ENCODE peak calls at places on chromosomes 13 and 19, in eight cellular contexts. L, Z, A, R, X, T, J and C are unnamed samples.

GRCh38 chr13:84118845-84119409 is 236.7 kb upstream of the SLITRK1 start:
- DNase-seq in R (no peak), X (no peak), L (no peak), J (no peak), A (no peak), T (no peak), Z (no peak), C (peak)

GRCh38 chr13:85194482-85194881 is 604.7 kb downstream of the SLITRK6 start:
- DNase-seq in J (no peak), X (no peak), R (no peak), Z (no peak), A (no peak), L (no peak), T (no peak), C (no peak)

GRCh38 chr13:111402441-111402840 is 82.0 kb downstream of the TEX29 start:
- DNase-seq in T (no peak), R (peak), J (no peak), A (no peak), L (no peak), X (no peak), Z (no peak), C (no peak)

GRCh38 chr13:97189943-97190342 is 32.2 kb upstream of the MBNL2 start:
- DNase-seq in X (no peak), R (no peak), L (no peak), A (no peak), J (no peak), T (no peak), Z (no peak), C (no peak)

GRCh38 chr13:96141032-96141431 is 51.1 kb downstream of the HS6ST3 start:
- DNase-seq in R (no peak), A (peak), Z (peak), J (no peak), L (peak), X (no peak), T (peak), C (peak)

GRCh38 chr13:99386911-99387788 is 80.0 kb upstream of the GPR183 start:
- DNase-seq in Z (no peak), J (peak), L (peak), A (peak), T (peak), X (no peak), R (no peak), C (no peak)

GRCh38 chr19:42466521-42467436 is 24.0 kb upstream of the CXCL17 start:
- DNase-seq in R (no peak), T (no peak), L (no peak), Z (no peak), J (no peak), A (no peak), X (no peak), C (peak)

GRCh38 chr19:11942008-11942842 is 17.3 kb downstream of the ZNF700 start:
- DNase-seq in J (no peak), T (no peak), X (no peak), Z (no peak), R (no peak), L (no peak), A (no peak), C (no peak)

GRCh38 chr13:51729853-51730553 is 74.0 kb downstream of the DHRS12 start:
- DNase-seq in J (no peak), T (peak), Z (peak), X (no peak), L (peak), A (peak), R (no peak), C (peak)

GRCh38 chr19:31350693-31351211 is 1.5 kb upstream of the TSHZ3 start:
- DNase-seq in X (peak), Z (peak), J (no peak), A (peak), R (peak), T (no peak), L (peak), C (peak)

GRCh38 chr19:13938361-13939027 is at the start of gene PODNL1:
- DNase-seq in X (peak), A (peak), L (no peak), R (no peak), Z (peak), T (peak), J (no peak), C (peak)

GRCh38 chr13:29752175-29752574 is 98.2 kb downstream of the UBL3 start:
- DNase-seq in Z (no peak), R (no peak), A (no peak), X (no peak), T (no peak), J (no peak), L (no peak), C (no peak)

GRCh38 chr13:68076046-68076445 is 845.9 kb upstream of the PCDH9 start:
- DNase-seq in L (no peak), Z (no peak), A (no peak), R (no peak), J (no peak), T (no peak), X (peak), C (no peak)

GRCh38 chr19:4090351-4091220 is 23.9 kb upstream of the ZBTB7A start:
- DNase-seq in Z (no peak), L (no peak), A (no peak), T (no peak), X (no peak), R (no peak), J (no peak), C (no peak)

GRCh38 chr19:4088975-4089374 is 22.3 kb upstream of the ZBTB7A start:
- DNase-seq in Z (no peak), X (no peak), T (no peak), R (no peak), A (no peak), L (no peak), J (no peak), C (no peak)

GRCh38 chr19:4088065-4088679 is 21.5 kb upstream of the ZBTB7A start:
- DNase-seq in T (no peak), A (no peak), R (no peak), J (no peak), Z (no peak), L (no peak), X (no peak), C (no peak)

GRCh38 chr19:4089400-4089908 is 22.8 kb upstream of the ZBTB7A start:
- DNase-seq in R (no peak), L (no peak), X (no peak), A (no peak), J (no peak), T (no peak), Z (no peak), C (no peak)

GRCh38 chr19:4089946-4090345 is 23.2 kb upstream of the ZBTB7A start:
- DNase-seq in J (no peak), X (no peak), A (no peak), L (no peak), Z (no peak), R (no peak), T (no peak), C (no peak)
- TF ChIP-seq CTCF in J (no peak), X (no peak), A (no peak), L (no peak), Z (no peak), R (no peak), T (no peak), C (no peak)

DNA sequence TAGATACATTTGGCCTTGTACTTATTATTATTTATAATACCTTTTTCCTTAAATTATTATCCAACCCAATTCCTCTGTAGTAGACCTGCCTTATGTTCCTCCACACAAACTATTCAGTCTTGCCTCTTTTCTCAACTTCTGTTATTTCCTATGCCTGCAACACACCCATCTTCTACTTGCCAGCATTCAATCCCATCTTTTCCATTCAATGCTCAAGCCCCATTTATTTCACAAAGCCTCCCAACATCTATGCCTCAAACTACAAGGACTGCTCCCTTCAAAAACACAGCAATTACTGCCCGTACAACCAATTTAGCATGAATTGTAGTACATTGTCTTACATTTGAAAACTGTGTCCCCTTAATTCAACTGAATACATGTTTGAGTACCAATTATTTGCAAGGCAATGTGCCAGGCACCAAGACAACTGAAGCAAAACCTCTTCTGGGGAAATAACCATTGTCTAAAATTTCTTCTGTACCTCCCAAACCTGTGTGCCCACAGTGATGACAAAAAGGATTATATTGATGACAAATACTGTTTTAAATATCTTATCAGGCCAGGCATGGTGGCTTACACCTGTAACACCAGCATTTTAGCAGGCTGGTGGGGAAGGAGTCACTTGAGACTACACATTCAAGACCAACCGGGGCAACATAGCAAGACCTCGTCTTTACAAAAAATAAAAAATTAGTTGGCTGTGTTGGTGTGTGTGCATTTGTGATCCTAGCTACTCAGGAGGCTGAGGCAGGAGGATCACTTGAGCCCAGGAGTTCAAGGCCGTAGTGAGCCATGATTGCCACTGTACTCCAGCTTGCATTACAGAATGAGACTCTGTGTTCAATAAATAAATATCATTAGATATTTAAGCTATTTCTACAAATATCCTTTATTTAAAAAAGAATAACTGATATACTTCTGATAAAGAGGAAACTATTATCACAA is 35.1 kb downstream of the ELF1 start:
- DNase-seq in R (no peak), X (no peak), L (no peak), A (no peak), J (no peak), T (peak), Z (no peak), C (no peak)
- H3K4me3 ChIP-seq in R (no peak), X (no peak), L (no peak), A (no peak), J (no peak), T (no peak), Z (no peak), C (no peak)

DNA sequence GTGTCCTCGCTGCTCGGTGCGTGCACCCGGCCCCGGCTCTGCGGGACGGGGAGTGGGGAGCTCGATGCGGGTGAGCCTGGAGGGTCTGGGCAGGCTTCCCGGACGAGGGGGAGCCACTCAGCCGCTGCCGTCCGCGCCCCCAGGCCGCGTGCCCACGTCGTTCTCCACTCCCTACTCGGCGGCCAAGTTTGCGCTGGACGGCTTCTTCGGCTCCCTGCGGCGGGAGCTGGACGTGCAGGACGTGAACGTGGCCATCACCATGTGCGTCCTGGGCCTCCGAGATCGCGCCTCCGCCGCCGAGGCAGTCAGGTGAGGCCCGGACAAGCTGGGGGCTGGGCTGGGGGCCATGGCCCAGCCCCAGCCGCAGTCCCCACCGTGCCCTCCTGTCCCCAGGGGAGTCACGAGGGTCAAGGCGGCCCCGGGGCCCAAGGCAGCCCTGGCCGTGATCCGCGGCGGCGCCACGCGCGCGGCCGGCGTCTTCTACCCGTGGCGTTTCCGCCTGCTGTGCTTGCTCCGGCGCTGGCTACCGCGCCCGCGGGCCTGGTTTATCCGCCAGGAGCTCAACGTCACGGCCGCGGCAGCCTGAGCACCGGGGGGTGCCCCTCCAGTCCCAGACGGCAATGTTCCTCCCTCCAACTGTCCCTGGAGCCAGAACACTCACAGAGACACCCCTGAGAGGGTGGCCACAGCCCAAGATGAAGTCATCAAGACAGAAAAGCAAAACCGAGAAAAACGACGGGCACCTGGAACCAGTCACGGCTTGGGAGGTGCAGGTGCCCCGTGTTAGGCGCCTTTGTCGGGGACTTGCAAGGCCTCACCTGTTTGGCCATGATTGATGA is 2.5 kb upstream of the RPL36 start:
- DNase-seq in J (no peak), A (no peak), L (no peak), X (no peak), Z (no peak), R (peak), T (no peak), C (no peak)
- TF ChIP-seq CTCF in J (peak), A (no peak), L (no peak), X (no peak), Z (no peak), R (no peak), T (no peak), C (no peak)

GRCh38 chr13:27960362-27961226 is 8.5 kb downstream of the CDX2 start:
- DNase-seq in X (peak), A (peak), L (peak), R (peak), T (peak), Z (no peak), J (no peak), C (no peak)

GRCh38 chr13:27962128-27962841 is 6.8 kb downstream of the CDX2 start:
- DNase-seq in L (no peak), X (no peak), Z (no peak), A (no peak), J (no peak), T (no peak), R (no peak), C (no peak)

GRCh38 chr13:27962982-27963381 is 6.1 kb downstream of the CDX2 start:
- DNase-seq in J (no peak), L (no peak), T (no peak), A (no peak), R (no peak), X (peak), Z (no peak), C (no peak)

GRCh38 chr13:27959976-27960361 is 9.1 kb downstream of the CDX2 start:
- DNase-seq in X (no peak), Z (no peak), L (no peak), J (no peak), T (no peak), R (no peak), A (no peak), C (no peak)

DNA sequence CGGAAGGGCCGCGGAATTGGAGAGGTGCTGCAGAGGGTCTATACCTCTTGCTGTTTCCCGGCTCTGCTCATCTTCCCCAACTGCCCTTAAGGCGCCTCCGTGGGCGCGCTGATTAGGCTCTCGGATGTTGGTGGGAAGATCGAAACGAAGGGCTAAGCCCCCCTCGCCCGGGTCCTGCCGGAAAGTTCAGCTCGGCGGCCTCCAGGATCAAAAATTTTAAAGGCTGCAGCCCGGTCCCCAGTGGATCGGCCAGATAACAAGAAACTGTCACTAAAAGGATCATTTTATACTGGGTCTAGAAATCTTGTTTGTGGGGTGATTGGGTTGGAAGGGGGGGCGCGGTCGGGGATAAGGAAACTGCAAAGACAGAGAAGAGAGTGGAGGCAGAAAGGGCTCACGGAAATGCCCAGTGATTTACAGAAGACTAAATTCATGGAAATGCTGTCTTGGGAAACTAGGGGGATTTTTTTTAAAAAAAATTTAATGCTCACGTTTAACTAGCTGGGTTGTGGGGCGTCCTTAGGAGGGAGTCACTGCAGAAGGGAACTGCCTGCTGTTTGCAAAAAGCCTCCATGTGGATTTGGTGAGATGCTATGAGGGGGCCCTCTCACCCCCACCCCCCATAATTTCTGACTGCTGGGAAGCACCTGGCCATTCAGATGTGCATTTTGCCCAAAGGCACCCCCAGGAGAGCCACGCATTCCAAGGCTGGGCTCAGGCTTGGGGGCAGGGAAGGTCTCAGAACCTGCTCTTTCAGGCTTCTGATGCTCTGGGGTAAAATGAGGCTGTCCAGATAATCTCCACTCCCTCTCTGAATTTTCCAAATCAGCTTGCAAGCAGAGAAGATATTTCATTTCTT is 7.7 kb downstream of the CDX2 start:
- DNase-seq in R (no peak), J (no peak), L (no peak), T (no peak), X (no peak), Z (no peak), A (no peak), C (no peak)
- H3K4me3 ChIP-seq in R (peak), J (no peak), L (peak), T (no peak), X (peak), Z (no peak), A (no peak), C (no peak)

GRCh38 chr19:35211545-35212230 is 16.9 kb downstream of the FAM187B start:
- DNase-seq in R (peak), A (no peak), T (no peak), X (no peak), L (no peak), Z (no peak), J (peak), C (no peak)
- TF ChIP-seq CTCF in R (no peak), A (no peak), T (no peak), X (no peak), L (no peak), Z (no peak), J (no peak), C (no peak)